ENCODE peak calls at places on chromosome 19, in seven cellular contexts. M is endodermal cell, D is heart left ventricle, K is retina, N is GM03348, V is tibial artery, W is HT1080. G is an unnamed sample.
A peak's percentile ranks its signal among the peaks of the same experiment; 100 is the strongest.

GRCh38 chr19:3123088-3123721 is 12.6 kb upstream of the GNA15 start:
- DNase-seq in M (no peak), D (no peak), K (no peak), N (no peak), V (peak; percentile 61), W (no peak), G (peak; percentile 19)

GRCh38 chr19:41753936-41754529 is 1.3 kb upstream of the CEACAM6 start:
- DNase-seq in M (peak; percentile 85), D (peak; percentile 30), K (peak; percentile 36), N (peak; percentile 33), V (no peak), W (no peak), G (no peak)

GRCh38 chr19:16778796-16779411 is 50.3 kb upstream of the SIN3B start:
- DNase-seq in M (peak; percentile 89), D (peak; percentile 29), K (peak; percentile 20), N (peak; percentile 62), V (no peak), W (peak; percentile 74), G (no peak)

GRCh38 chr19:12792048-12792852 is 964 bp downstream of the JUNB start:
- DNase-seq in M (peak; percentile 91), D (peak; percentile 70), K (peak; percentile 83), N (peak; percentile 44), V (peak; percentile 82), W (peak; percentile 60), G (peak; percentile 88)

GRCh38 chr19:41816761-41817160 is 20.4 kb downstream of the CEACAM3 start:
- DNase-seq in M (no peak), D (no peak), K (no peak), N (no peak), V (no peak), W (no peak), G (no peak)

GRCh38 chr19:40585241-40585640 is 8.6 kb downstream of the SHKBP1 start:
- DNase-seq in M (no peak), D (no peak), K (no peak), N (no peak), V (no peak), W (no peak), G (no peak)

GRCh38 chr19:9352505-9352904 is 10.3 kb upstream of the ZNF177 start:
- DNase-seq in M (no peak), D (no peak), K (no peak), N (no peak), V (no peak), W (no peak), G (no peak)

GRCh38 chr19:1445185-1445931 is 4.6 kb upstream of the APC2 start:
- DNase-seq in M (peak; percentile 92), D (peak; percentile 72), K (peak; percentile 97), N (peak; percentile 95), V (no peak), W (peak; percentile 73), G (peak; percentile 74)

GRCh38 chr19:15936950-15937349 is 2.6 kb upstream of the CYP4F11 start:
- DNase-seq in M (no peak), D (no peak), K (no peak), N (no peak), V (no peak), W (no peak), G (no peak)

GRCh38 chr19:43450545-43450997 is 14.8 kb downstream of the LYPD3 start:
- DNase-seq in M (no peak), D (no peak), K (no peak), N (peak; percentile 74), V (no peak), W (no peak), G (no peak)

GRCh38 chr19:46631481-46631880 is 4.5 kb downstream of the GNG8 start:
- DNase-seq in M (no peak), D (no peak), K (no peak), N (peak; percentile 80), V (no peak), W (no peak), G (peak; percentile 77)

GRCh38 chr19:4376245-4376990 is 23.9 kb downstream of the SH3GL1 start:
- DNase-seq in M (peak; percentile 75), D (no peak), K (no peak), N (no peak), V (peak; percentile 60), W (no peak), G (peak; percentile 44)

GRCh38 chr19:36225219-36225892 is 10.4 kb downstream of the ZNF146 start:
- DNase-seq in M (no peak), D (no peak), K (no peak), N (peak; percentile 64), V (no peak), W (peak; percentile 60), G (no peak)

GRCh38 chr19:54042989-54043388 is 20.7 kb downstream of the VSTM1 start:
- DNase-seq in M (no peak), D (no peak), K (no peak), N (no peak), V (no peak), W (no peak), G (no peak)

GRCh38 chr19:28694812-28695211 is 518.1 kb downstream of the UQCRFS1 start:
- DNase-seq in M (no peak), D (no peak), K (no peak), N (no peak), V (no peak), W (peak; percentile 65), G (no peak)

GRCh38 chr19:3137139-3137538 is 1.3 kb downstream of the GNA15 start:
- DNase-seq in M (no peak), D (no peak), K (no peak), N (no peak), V (no peak), W (no peak), G (no peak)

G was measured in psoas muscle.